ENCODE peak calls at places on chromosomes 1 and 21, in six cellular contexts. One of them, this sample, is unnamed.
A peak's percentile ranks its signal among the peaks of the same experiment; 100 is the strongest.

GRCh38 chr1:34827341-34827941 is 32.1 kb downstream of the SMIM12 start:
- DNase-seq in breast epithelium: no peak
- DNase-seq in heart left ventricle: no peak
- DNase-seq in IMR-90: no peak
- DNase-seq in Peyer's patch: no peak
- DNase-seq in GM12878: no peak
- DNase-seq in this sample: no peak

GRCh38 chr1:165849336-165850133 is 22.1 kb downstream of the UCK2 start:
- DNase-seq in breast epithelium: no peak
- DNase-seq in GM12878: no peak
- DNase-seq in Peyer's patch: no peak
- DNase-seq in heart left ventricle: no peak
- DNase-seq in IMR-90: no peak
- DNase-seq in this sample: no peak

GRCh38 chr1:197130677-197131304 is 15.7 kb downstream of the ASPM start:
- DNase-seq in heart left ventricle: no peak
- DNase-seq in Peyer's patch: no peak
- DNase-seq in IMR-90: peak; percentile 58
- DNase-seq in GM12878: no peak
- DNase-seq in breast epithelium: no peak
- DNase-seq in this sample: no peak

GRCh38 chr21:26060335-26061115 is 110.0 kb downstream of the APP start:
- DNase-seq in IMR-90: no peak
- DNase-seq in GM12878: no peak
- DNase-seq in heart left ventricle: no peak
- DNase-seq in Peyer's patch: no peak
- DNase-seq in breast epithelium: no peak
- DNase-seq in this sample: no peak

GRCh38 chr1:201028473-201028889 is 5.0 kb upstream of the KIF21B start:
- DNase-seq in Peyer's patch: no peak
- DNase-seq in breast epithelium: no peak
- DNase-seq in IMR-90: no peak
- DNase-seq in GM12878: no peak
- DNase-seq in heart left ventricle: no peak
- DNase-seq in this sample: no peak

GRCh38 chr1:107963601-107964396 is 1.2 kb downstream of the VAV3 start:
- DNase-seq in breast epithelium: no peak
- DNase-seq in GM12878: peak; percentile 62
- DNase-seq in heart left ventricle: peak; percentile 40
- DNase-seq in IMR-90: no peak
- DNase-seq in Peyer's patch: peak; percentile 72
- DNase-seq in this sample: peak; percentile 39

GRCh38 chr1:218499021-218499691 is 154.0 kb downstream of the TGFB2 start:
- DNase-seq in heart left ventricle: no peak
- DNase-seq in Peyer's patch: no peak
- DNase-seq in IMR-90: peak; percentile 79
- DNase-seq in breast epithelium: no peak
- DNase-seq in GM12878: no peak
- DNase-seq in this sample: no peak

GRCh38 chr1:12650001-12650421 is 6.1 kb downstream of the AADACL4 start:
- DNase-seq in GM12878: no peak
- DNase-seq in heart left ventricle: no peak
- DNase-seq in Peyer's patch: no peak
- DNase-seq in breast epithelium: no peak
- DNase-seq in IMR-90: peak; percentile 95
- DNase-seq in this sample: no peak

GRCh38 chr1:95021085-95021484 is 51.7 kb downstream of the ALG14 start:
- DNase-seq in breast epithelium: no peak
- DNase-seq in GM12878: no peak
- DNase-seq in IMR-90: no peak
- DNase-seq in heart left ventricle: no peak
- DNase-seq in Peyer's patch: no peak
- DNase-seq in this sample: no peak

GRCh38 chr1:66730462-66730861 is 21.8 kb upstream of the DYNLT5 start:
- DNase-seq in IMR-90: no peak
- DNase-seq in heart left ventricle: no peak
- DNase-seq in Peyer's patch: no peak
- DNase-seq in GM12878: no peak
- DNase-seq in breast epithelium: no peak
- DNase-seq in this sample: no peak

GRCh38 chr1:182707116-182707515 is 22.7 kb upstream of the RGS8 start:
- DNase-seq in GM12878: no peak
- DNase-seq in IMR-90: no peak
- DNase-seq in heart left ventricle: peak; percentile 33
- DNase-seq in breast epithelium: no peak
- DNase-seq in Peyer's patch: no peak
- DNase-seq in this sample: peak; percentile 78

GRCh38 chr1:24932284-24932683 is 2.2 kb upstream of the RUNX3 start:
- DNase-seq in breast epithelium: no peak
- DNase-seq in Peyer's patch: peak; percentile 62
- DNase-seq in GM12878: no peak
- DNase-seq in heart left ventricle: peak; percentile 49
- DNase-seq in IMR-90: no peak
- DNase-seq in this sample: peak; percentile 61

GRCh38 chr21:35528109-35529042 is 479.3 kb upstream of the RUNX1 start:
- DNase-seq in IMR-90: peak; percentile 20
- DNase-seq in GM12878: no peak
- DNase-seq in Peyer's patch: peak; percentile 78
- DNase-seq in heart left ventricle: peak; percentile 20
- DNase-seq in breast epithelium: no peak
- DNase-seq in this sample: no peak

GRCh38 chr1:94883688-94884087 is 43.2 kb downstream of the CNN3 start:
- DNase-seq in Peyer's patch: no peak
- DNase-seq in heart left ventricle: no peak
- DNase-seq in GM12878: no peak
- DNase-seq in IMR-90: peak; percentile 66
- DNase-seq in breast epithelium: peak; percentile 38
- DNase-seq in this sample: no peak

GRCh38 chr1:91651243-91651642 is 150.6 kb downstream of the CDC7 start:
- DNase-seq in heart left ventricle: no peak
- DNase-seq in IMR-90: no peak
- DNase-seq in GM12878: no peak
- DNase-seq in Peyer's patch: no peak
- DNase-seq in breast epithelium: no peak
- DNase-seq in this sample: no peak

GRCh38 chr1:236345728-236346127 is 48.4 kb upstream of the EDARADD start:
- DNase-seq in heart left ventricle: no peak
- DNase-seq in GM12878: no peak
- DNase-seq in Peyer's patch: no peak
- DNase-seq in breast epithelium: no peak
- DNase-seq in IMR-90: no peak
- DNase-seq in this sample: no peak

GRCh38 chr1:180228648-180229482 is 1.2 kb upstream of the LHX4 start:
- DNase-seq in GM12878: no peak
- DNase-seq in heart left ventricle: no peak
- DNase-seq in IMR-90: no peak
- DNase-seq in Peyer's patch: no peak
- DNase-seq in breast epithelium: no peak
- DNase-seq in this sample: no peak

GRCh38 chr21:46596201-46596600 is 8.7 kb downstream of the S100B start:
- DNase-seq in IMR-90: no peak
- DNase-seq in breast epithelium: no peak
- DNase-seq in GM12878: no peak
- DNase-seq in Peyer's patch: no peak
- DNase-seq in heart left ventricle: no peak
- DNase-seq in this sample: no peak

GRCh38 chr1:207748737-207749528 is 2.9 kb upstream of the CD46 start:
- DNase-seq in GM12878: no peak
- DNase-seq in breast epithelium: no peak
- DNase-seq in heart left ventricle: no peak
- DNase-seq in Peyer's patch: no peak
- DNase-seq in IMR-90: no peak
- DNase-seq in this sample: no peak

GRCh38 chr1:118294817-118295486 is 109.9 kb upstream of the SPAG17 start:
- DNase-seq in Peyer's patch: no peak
- DNase-seq in IMR-90: no peak
- DNase-seq in GM12878: no peak
- DNase-seq in breast epithelium: no peak
- DNase-seq in heart left ventricle: no peak
- DNase-seq in this sample: no peak

GRCh38 chr1:171142081-171142450 is 43.0 kb upstream of the FMO2 start:
- DNase-seq in heart left ventricle: peak; percentile 69
- DNase-seq in breast epithelium: peak; percentile 82
- DNase-seq in IMR-90: peak; percentile 66
- DNase-seq in GM12878: no peak
- DNase-seq in Peyer's patch: no peak
- DNase-seq in this sample: no peak

GRCh38 chr1:236774926-236775325 is 20.2 kb upstream of the MTR start:
- DNase-seq in breast epithelium: no peak
- DNase-seq in IMR-90: peak; percentile 15
- DNase-seq in GM12878: no peak
- DNase-seq in heart left ventricle: no peak
- DNase-seq in Peyer's patch: no peak
- DNase-seq in this sample: no peak

GRCh38 chr1:76218888-76219588 is 144.5 kb downstream of the ST6GALNAC3 start:
- DNase-seq in Peyer's patch: no peak
- DNase-seq in heart left ventricle: no peak
- DNase-seq in IMR-90: no peak
- DNase-seq in breast epithelium: no peak
- DNase-seq in GM12878: no peak
- DNase-seq in this sample: no peak

GRCh38 chr1:67748630-67749029 is 63.6 kb downstream of the GADD45A start:
- DNase-seq in Peyer's patch: no peak
- DNase-seq in IMR-90: peak; percentile 84
- DNase-seq in breast epithelium: no peak
- DNase-seq in heart left ventricle: no peak
- DNase-seq in GM12878: peak; percentile 47
- DNase-seq in this sample: no peak

GRCh38 chr1:228348708-228349467 is 57.7 kb downstream of the TRIM11 start:
- DNase-seq in IMR-90: no peak
- DNase-seq in Peyer's patch: no peak
- DNase-seq in GM12878: no peak
- DNase-seq in heart left ventricle: peak; percentile 7
- DNase-seq in breast epithelium: no peak
- DNase-seq in this sample: no peak

DNA sequence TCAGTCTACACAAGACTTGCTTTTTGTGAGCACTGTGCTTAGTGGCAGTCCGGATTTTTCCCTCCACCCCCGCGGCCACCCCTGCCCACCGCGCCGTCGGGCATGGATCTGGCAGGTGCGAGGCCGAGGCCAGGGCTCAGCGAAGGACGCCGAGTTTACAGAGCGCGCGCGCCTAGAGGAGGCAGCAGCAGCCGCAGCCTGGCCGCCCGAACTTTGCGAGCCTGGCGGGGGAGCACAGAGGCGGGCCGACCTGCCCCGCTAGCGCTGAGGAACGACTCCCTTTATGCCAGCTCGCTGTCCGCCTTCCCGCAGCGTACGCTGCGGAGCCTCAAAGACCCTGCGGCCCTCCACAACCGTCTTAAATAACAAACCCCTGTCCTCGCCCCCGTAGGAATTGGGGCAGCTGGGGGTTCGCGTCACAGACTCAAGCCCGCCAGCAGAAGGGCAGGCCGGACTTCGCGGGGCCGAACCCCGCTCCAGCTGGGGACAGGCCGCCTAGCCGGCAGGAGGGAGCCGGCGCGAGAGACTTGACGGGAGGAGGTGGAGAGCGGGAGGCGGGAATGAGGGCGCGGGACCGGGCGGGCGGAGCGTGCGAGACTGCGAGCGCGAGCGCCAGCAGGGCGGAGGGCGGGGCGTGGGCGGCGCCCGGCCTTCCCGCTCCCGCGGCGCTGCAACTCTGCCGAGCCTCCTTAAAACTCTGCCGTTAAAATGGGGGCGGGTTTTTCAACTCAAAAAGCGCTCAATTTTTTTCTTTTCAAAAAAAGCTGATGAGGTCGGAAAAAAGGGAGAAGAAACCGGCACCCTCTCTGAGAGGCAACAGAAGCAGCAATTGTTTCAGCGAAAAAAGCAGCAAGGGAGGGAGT is 1.8 kb upstream of the CDKN2C start:
- DNase-seq in IMR-90: peak; percentile 89
- DNase-seq in GM12878: no peak
- DNase-seq in breast epithelium: peak; percentile 81
- DNase-seq in Peyer's patch: peak; percentile 78
- DNase-seq in heart left ventricle: peak; percentile 95
- DNase-seq in this sample: peak; percentile 91
- TF ChIP-seq POLR2A in IMR-90: peak; percentile 71
- TF ChIP-seq POLR2A in GM12878: peak; percentile 75
- TF ChIP-seq POLR2A in breast epithelium: no peak
- TF ChIP-seq POLR2A in Peyer's patch: peak; percentile 90
- TF ChIP-seq POLR2A in heart left ventricle: peak; percentile 70
- TF ChIP-seq POLR2A in this sample: peak; percentile 34

GRCh38 chr1:22652457-22652856 is 579 bp upstream of the C1QB start:
- DNase-seq in GM12878: no peak
- DNase-seq in Peyer's patch: no peak
- DNase-seq in breast epithelium: no peak
- DNase-seq in IMR-90: no peak
- DNase-seq in heart left ventricle: no peak
- DNase-seq in this sample: no peak

GRCh38 chr1:22652881-22653316 is at the start of gene C1QB:
- DNase-seq in IMR-90: no peak
- DNase-seq in Peyer's patch: no peak
- DNase-seq in breast epithelium: peak; percentile 43
- DNase-seq in heart left ventricle: peak; percentile 51
- DNase-seq in GM12878: no peak
- DNase-seq in this sample: no peak

GRCh38 chr1:22658385-22659163 is 5.5 kb downstream of the C1QB start:
- DNase-seq in Peyer's patch: no peak
- DNase-seq in GM12878: no peak
- DNase-seq in IMR-90: no peak
- DNase-seq in heart left ventricle: no peak
- DNase-seq in breast epithelium: no peak
- DNase-seq in this sample: no peak

GRCh38 chr1:22653741-22654140 is 705 bp downstream of the C1QB start:
- DNase-seq in GM12878: no peak
- DNase-seq in breast epithelium: no peak
- DNase-seq in IMR-90: no peak
- DNase-seq in Peyer's patch: no peak
- DNase-seq in heart left ventricle: no peak
- DNase-seq in this sample: no peak

GRCh38 chr1:22654692-22655091 is 1.7 kb downstream of the C1QB start:
- DNase-seq in IMR-90: no peak
- DNase-seq in Peyer's patch: no peak
- DNase-seq in GM12878: no peak
- DNase-seq in breast epithelium: no peak
- DNase-seq in heart left ventricle: no peak
- DNase-seq in this sample: no peak
- TF ChIP-seq CTCF in IMR-90: no peak
- TF ChIP-seq CTCF in Peyer's patch: no peak
- TF ChIP-seq CTCF in GM12878: no peak
- TF ChIP-seq CTCF in breast epithelium: no peak
- TF ChIP-seq CTCF in heart left ventricle: no peak
- TF ChIP-seq CTCF in this sample: no peak

GRCh38 chr1:27192039-27192529 is 37.2 kb upstream of the SLC9A1 start:
- DNase-seq in heart left ventricle: no peak
- DNase-seq in IMR-90: no peak
- DNase-seq in GM12878: no peak
- DNase-seq in Peyer's patch: no peak
- DNase-seq in breast epithelium: no peak
- DNase-seq in this sample: peak; percentile 40
- TF ChIP-seq POLR2A in heart left ventricle: no peak
- TF ChIP-seq POLR2A in IMR-90: no peak
- TF ChIP-seq POLR2A in GM12878: no peak
- TF ChIP-seq POLR2A in Peyer's patch: no peak
- TF ChIP-seq POLR2A in breast epithelium: no peak
- TF ChIP-seq POLR2A in this sample: no peak

DNA sequence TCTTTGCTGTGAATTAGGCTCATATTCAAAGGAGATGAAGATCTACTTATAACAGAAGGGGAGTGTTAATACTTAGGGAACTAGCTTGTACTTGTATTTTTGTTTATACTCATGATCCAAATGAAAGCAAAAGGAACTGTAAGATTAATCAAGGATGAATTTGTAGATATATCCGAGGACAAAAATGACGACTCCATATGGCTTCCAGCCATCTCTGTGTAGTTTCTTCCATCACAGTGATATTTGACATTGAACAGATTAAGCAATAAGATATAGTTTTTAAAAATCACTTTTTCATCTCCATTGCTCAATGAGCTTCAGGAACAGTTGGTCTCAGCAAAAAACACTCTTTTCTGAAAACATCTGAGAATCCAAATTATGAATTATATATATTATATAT is 257.4 kb upstream of the CAMK1G start:
- DNase-seq in IMR-90: no peak
- DNase-seq in heart left ventricle: no peak
- DNase-seq in breast epithelium: no peak
- DNase-seq in GM12878: no peak
- DNase-seq in Peyer's patch: no peak
- DNase-seq in this sample: no peak
- TF ChIP-seq CTCF in IMR-90: no peak
- TF ChIP-seq CTCF in heart left ventricle: no peak
- TF ChIP-seq CTCF in breast epithelium: no peak
- TF ChIP-seq CTCF in GM12878: no peak
- TF ChIP-seq CTCF in Peyer's patch: no peak
- TF ChIP-seq CTCF in this sample: no peak

This sample was measured in stomach.